ENCODE peak calls at places on chromosomes 1 and 21, in six cellular contexts. C, B, N, A, T and G are unnamed samples.

GRCh38 chr21:45601551-45601950 is 42.0 kb upstream of the PCBP3 start:
- DNase-seq in C (no peak), T (no peak), N (no peak), B (peak), A (no peak), G (no peak)

GRCh38 chr1:162397039-162397448 is 14.9 kb downstream of the SH2D1B start:
- DNase-seq in B (no peak), T (peak), A (no peak), N (no peak), C (no peak), G (no peak)

GRCh38 chr1:59332221-59332620 is 35.3 kb downstream of the FGGY start:
- DNase-seq in N (no peak), T (no peak), B (no peak), A (peak), C (peak), G (peak)

GRCh38 chr1:97277891-97278662 is 556.5 kb downstream of the PTBP2 start:
- DNase-seq in B (no peak), A (peak), T (no peak), C (peak), N (no peak), G (no peak)

GRCh38 chr1:215631040-215631439 is 63.9 kb downstream of the KCTD3 start:
- DNase-seq in N (no peak), C (no peak), A (no peak), B (no peak), T (no peak), G (no peak)

GRCh38 chr1:112546076-112546475 is 37.3 kb downstream of the WNT2B start:
- DNase-seq in A (no peak), B (no peak), C (no peak), N (no peak), T (no peak), G (no peak)

GRCh38 chr1:183180634-183181056 is 5.4 kb upstream of the LAMC2 start:
- DNase-seq in B (no peak), C (peak), A (peak), T (no peak), N (no peak), G (no peak)

GRCh38 chr1:41638086-41639024 is 153.9 kb upstream of the EDN2 start:
- DNase-seq in N (no peak), B (no peak), A (no peak), T (no peak), C (no peak), G (no peak)

GRCh38 chr1:206787956-206788355 is 15.7 kb upstream of the IL10 start:
- DNase-seq in N (no peak), T (no peak), A (no peak), B (no peak), C (no peak), G (no peak)

GRCh38 chr1:22830131-22830566 is 119.5 kb downstream of the EPHB2 start:
- DNase-seq in C (no peak), N (no peak), B (no peak), T (no peak), A (no peak), G (peak)

GRCh38 chr1:208007938-208008342 is 97.0 kb upstream of the CD34 start:
- DNase-seq in N (no peak), B (no peak), C (peak), A (no peak), T (no peak), G (no peak)

GRCh38 chr1:64499966-64500365 is 30.0 kb downstream of the CACHD1 start:
- DNase-seq in B (peak), T (no peak), N (no peak), A (no peak), C (no peak), G (peak)

GRCh38 chr1:237492359-237492758 is 398.4 kb downstream of the ZP4 start:
- DNase-seq in C (no peak), N (no peak), B (peak), A (no peak), T (no peak), G (no peak)

GRCh38 chr1:109619655-109620395 is at the start of gene AMPD2:
- DNase-seq in T (peak), N (peak), B (peak), A (peak), C (peak), G (peak)

GRCh38 chr1:231419738-231420298 is 2.3 kb downstream of the EGLN1 start:
- DNase-seq in A (peak), T (no peak), C (peak), N (no peak), B (no peak), G (no peak)

GRCh38 chr21:34569381-34569979 is 45.4 kb downstream of the RCAN1 start:
- DNase-seq in B (no peak), A (no peak), T (no peak), C (no peak), N (no peak), G (peak)

GRCh38 chr1:98342556-98342955 is 319.0 kb upstream of the SNX7 start:
- DNase-seq in B (no peak), A (no peak), T (no peak), C (peak), N (no peak), G (peak)

GRCh38 chr1:9593492-9594465 is 5.1 kb downstream of the TMEM201 start:
- DNase-seq in B (peak), C (peak), T (peak), N (peak), A (peak), G (peak)

GRCh38 chr1:179230251-179230650 is 774 bp upstream of the ABL2 start:
- DNase-seq in T (no peak), C (peak), B (no peak), A (peak), N (no peak), G (no peak)

GRCh38 chr1:207001492-207002245 is 30.9 kb downstream of the C1orf116 start:
- DNase-seq in A (no peak), N (no peak), C (no peak), T (no peak), B (no peak), G (peak)

GRCh38 chr1:164611754-164612642 is 53.0 kb downstream of the PBX1 start:
- DNase-seq in N (peak), C (peak), T (no peak), A (peak), B (peak), G (peak)

GRCh38 chr1:58975888-58976287 is 192.0 kb upstream of the JUN start:
- DNase-seq in N (no peak), B (no peak), T (no peak), C (peak), A (peak), G (no peak)

GRCh38 chr1:155226188-155226909 is 17.9 kb downstream of the MTX1 start:
- DNase-seq in N (peak), T (no peak), C (peak), B (peak), A (peak), G (peak)

GRCh38 chr1:172293379-172293778 is 127.1 kb upstream of the C1orf105 start:
- DNase-seq in B (no peak), C (peak), N (no peak), A (peak), T (no peak), G (no peak)

GRCh38 chr1:85274969-85275453 is 1.4 kb downstream of the BCL10 start:
- DNase-seq in T (no peak), B (no peak), N (no peak), A (peak), C (peak), G (peak)

GRCh38 chr1:167955915-167956314 is 19.0 kb upstream of the MPC2 start:
- DNase-seq in B (no peak), N (no peak), A (no peak), T (no peak), C (peak), G (no peak)

GRCh38 chr21:34640858-34641257 is 25.9 kb upstream of the RCAN1 start:
- DNase-seq in B (no peak), N (no peak), C (peak), T (peak), A (peak), G (peak)

GRCh38 chr1:27021347-27022031 is 8.8 kb upstream of the TENT5B start:
- DNase-seq in C (peak), T (no peak), B (no peak), N (no peak), A (peak), G (no peak)

GRCh38 chr1:156833598-156833997 is 16.9 kb upstream of the SH2D2A start:
- DNase-seq in N (no peak), A (no peak), T (no peak), C (no peak), B (no peak), G (no peak)

GRCh38 chr1:202016022-202016624 is 5.7 kb downstream of the ELF3 start:
- DNase-seq in C (peak), N (no peak), A (no peak), T (no peak), B (no peak), G (no peak)

GRCh38 chr1:29237906-29238600 is 1.7 kb downstream of the PTPRU start:
- DNase-seq in A (peak), B (peak), N (no peak), C (no peak), T (peak), G (peak)

GRCh38 chr1:32349211-32349708 is 13.0 kb downstream of the FAM229A start:
- DNase-seq in N (no peak), T (no peak), B (no peak), A (peak), C (peak), G (no peak)

GRCh38 chr21:45999581-46000181 is 18.1 kb downstream of the COL6A1 start:
- DNase-seq in A (no peak), B (peak), C (no peak), N (no peak), T (no peak), G (no peak)

GRCh38 chr1:235368428-235368827 is 1.2 kb downstream of the TBCE start:
- DNase-seq in B (no peak), T (no peak), N (no peak), C (no peak), A (no peak), G (no peak)

GRCh38 chr1:14363707-14364413 is 234.6 kb upstream of the KAZN start:
- DNase-seq in T (no peak), B (no peak), C (no peak), A (no peak), N (no peak), G (no peak)

GRCh38 chr21:46021978-46022544 is 40.5 kb downstream of the COL6A1 start:
- DNase-seq in T (no peak), A (peak), B (no peak), N (no peak), C (no peak), G (peak)

GRCh38 chr1:209688746-209689234 is 13.6 kb downstream of the G0S2 start:
- DNase-seq in A (peak), B (no peak), C (peak), N (no peak), T (no peak), G (no peak)

GRCh38 chr1:220227393-220227792 is 44.9 kb downstream of the RAB3GAP2 start:
- DNase-seq in C (no peak), B (no peak), T (no peak), A (no peak), N (no peak), G (no peak)

GRCh38 chr1:112818990-112819689 is 104.0 kb upstream of the PPM1J start:
- DNase-seq in A (peak), N (no peak), T (no peak), C (peak), B (no peak), G (no peak)

GRCh38 chr1:242030071-242030470 is 31.2 kb upstream of the MAP1LC3C start:
- DNase-seq in B (no peak), C (no peak), N (no peak), T (peak), A (no peak), G (no peak)

GRCh38 chr1:62391369-62391971 is 45.4 kb upstream of the USP1 start:
- DNase-seq in C (no peak), N (peak), A (no peak), T (peak), B (peak), G (peak)

GRCh38 chr1:62386351-62387121 is 50.3 kb upstream of the USP1 start:
- DNase-seq in N (no peak), C (no peak), B (no peak), A (no peak), T (no peak), G (no peak)

GRCh38 chr1:62385923-62386322 is 50.9 kb upstream of the USP1 start:
- DNase-seq in C (no peak), T (no peak), N (no peak), A (no peak), B (no peak), G (peak)

GRCh38 chr1:62392951-62393350 is 43.9 kb upstream of the USP1 start:
- DNase-seq in B (no peak), T (no peak), C (no peak), N (no peak), A (no peak), G (no peak)

DNA sequence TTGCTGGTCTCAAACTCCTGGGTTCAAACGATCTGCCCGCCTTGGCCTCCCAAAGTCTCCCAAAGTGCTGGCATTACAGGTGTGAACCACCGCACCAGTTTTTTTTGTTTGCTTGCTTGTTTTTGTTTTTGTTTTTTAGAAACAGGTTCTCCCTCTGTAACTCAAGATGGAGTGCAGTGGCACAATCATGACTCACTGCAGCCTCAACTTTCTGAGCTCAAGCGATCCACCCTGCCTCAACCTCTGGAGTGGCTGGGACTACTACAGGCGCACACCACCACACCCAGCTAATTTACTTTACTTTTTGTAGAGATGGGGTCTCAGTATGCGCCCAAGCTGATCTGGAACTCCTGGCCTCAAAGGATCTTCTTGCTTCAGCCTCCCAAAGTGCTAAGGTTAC is 47.3 kb upstream of the USP1 start:
- DNase-seq in C (no peak), N (no peak), B (no peak), A (no peak), T (no peak), G (peak)
- H3K14ac ChIP-seq in C (no peak), N (no peak), B (no peak), A (no peak), T (no peak), G (no peak)

GRCh38 chr1:107526524-107527198 is 385.8 kb downstream of the NTNG1 start:
- DNase-seq in N (no peak), A (no peak), C (no peak), B (no peak), T (no peak), G (no peak)
- H3K14ac ChIP-seq in N (no peak), A (no peak), C (no peak), B (no peak), T (no peak), G (no peak)

GRCh38 chr1:100866041-100866900 is 28.4 kb downstream of the EXTL2 start:
- DNase-seq in A (peak), N (peak), B (no peak), C (peak), T (no peak), G (peak)

GRCh38 chr1:100862591-100862990 is 32.1 kb downstream of the EXTL2 start:
- DNase-seq in N (no peak), A (no peak), T (no peak), C (peak), B (no peak), G (no peak)

GRCh38 chr1:100869996-100870395 is 24.6 kb downstream of the EXTL2 start:
- DNase-seq in B (no peak), T (no peak), A (no peak), C (no peak), N (no peak), G (no peak)

GRCh38 chr1:100866901-100867206 is 27.8 kb downstream of the EXTL2 start:
- DNase-seq in C (no peak), T (no peak), A (no peak), N (no peak), B (no peak), G (no peak)

DNA sequence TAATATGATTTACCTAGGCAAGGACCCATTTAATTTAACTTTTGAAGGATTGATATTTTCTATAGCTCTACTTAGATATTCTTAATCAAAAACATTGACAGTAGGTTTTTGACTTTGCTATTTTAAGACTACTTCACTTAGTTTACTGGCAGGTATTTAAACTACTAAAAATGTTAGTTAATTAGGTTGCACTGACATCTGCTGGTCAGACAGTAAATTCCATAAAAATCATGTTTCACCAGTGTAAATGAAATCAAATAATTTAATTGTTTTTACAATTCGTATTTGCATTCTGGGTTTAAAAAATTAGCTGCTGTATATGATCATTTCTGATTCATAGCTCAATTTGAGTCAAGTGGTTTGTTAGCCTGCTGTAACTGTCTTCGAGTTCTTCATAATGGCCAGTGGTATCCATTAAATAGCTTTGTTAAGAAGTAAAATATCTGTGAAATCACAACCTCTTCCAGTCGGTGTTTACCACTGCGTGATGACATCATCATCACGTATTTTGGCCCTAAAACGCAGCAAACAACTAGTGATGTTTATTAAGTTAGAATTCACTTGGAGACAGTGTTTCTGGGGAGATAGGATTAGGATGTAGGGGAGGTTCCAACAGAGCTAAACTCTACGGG is 26.2 kb downstream of the EXTL2 start:
- DNase-seq in A (peak), C (peak), T (no peak), N (peak), B (no peak), G (no peak)
- H3K14ac ChIP-seq in A (no peak), C (no peak), T (no peak), N (no peak), B (no peak), G (no peak)

GRCh38 chr1:55034476-55035133 is 4.7 kb upstream of the PCSK9 start:
- DNase-seq in A (no peak), T (no peak), B (no peak), C (no peak), N (no peak), G (no peak)
- H3K14ac ChIP-seq in A (no peak), T (no peak), B (no peak), C (no peak), N (no peak), G (no peak)

GRCh38 chr21:27152996-27153395 is 186.1 kb upstream of the ADAMTS5 start:
- DNase-seq in N (no peak), B (no peak), T (no peak), C (no peak), A (no peak), G (no peak)

GRCh38 chr21:27156666-27157065 is 189.8 kb upstream of the ADAMTS5 start:
- DNase-seq in C (no peak), T (no peak), N (no peak), A (no peak), B (no peak), G (no peak)

GRCh38 chr21:27154451-27155129 is 187.7 kb upstream of the ADAMTS5 start:
- DNase-seq in T (no peak), B (no peak), C (peak), N (no peak), A (no peak), G (no peak)

GRCh38 chr21:27157097-27157496 is 190.2 kb upstream of the ADAMTS5 start:
- DNase-seq in N (no peak), C (no peak), B (no peak), A (no peak), T (no peak), G (no peak)

DNA sequence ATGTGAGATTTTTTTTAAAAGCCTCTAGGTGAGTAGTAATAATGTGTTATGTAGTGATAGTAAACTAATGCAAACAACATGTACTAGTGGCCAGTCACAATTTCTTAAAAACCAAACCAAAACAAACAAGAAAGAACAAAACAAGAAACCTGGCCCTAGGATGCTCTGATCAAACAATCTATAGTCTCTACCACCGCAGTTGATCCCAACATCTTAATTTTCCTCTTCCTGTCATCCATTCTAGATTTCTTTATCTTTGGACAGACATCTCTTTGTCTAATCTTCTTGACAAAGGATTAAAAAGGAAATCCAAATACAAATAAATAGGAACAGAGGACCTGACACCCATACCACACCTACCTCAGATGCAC is 188.2 kb upstream of the ADAMTS5 start:
- DNase-seq in N (no peak), T (no peak), A (no peak), C (no peak), B (no peak), G (no peak)
- H3K14ac ChIP-seq in N (no peak), T (no peak), A (no peak), C (no peak), B (no peak), G (no peak)